ENCODE peak calls at places on chromosomes 3 and 15, in five cellular contexts. One of them, this sample, is unnamed.

GRCh38 chr15:67290319-67290718 is 35.7 kb downstream of the IQCH start:
- DNase-seq in mammary epithelial cell: peak
- DNase-seq in AG08395: no peak
- DNase-seq in skeletal muscle cell: no peak
- DNase-seq in NCI-H1105: no peak
- DNase-seq in this sample: no peak

GRCh38 chr15:43144512-43144911 is 11.1 kb downstream of the TMEM62 start:
- DNase-seq in mammary epithelial cell: no peak
- DNase-seq in AG08395: no peak
- DNase-seq in skeletal muscle cell: no peak
- DNase-seq in NCI-H1105: no peak
- DNase-seq in this sample: no peak

GRCh38 chr3:172924546-172924945 is 174.0 kb downstream of the ECT2 start:
- DNase-seq in mammary epithelial cell: no peak
- DNase-seq in AG08395: no peak
- DNase-seq in skeletal muscle cell: no peak
- DNase-seq in NCI-H1105: no peak
- DNase-seq in this sample: no peak

GRCh38 chr3:187567741-187568140 is 102.5 kb downstream of the SST start:
- DNase-seq in mammary epithelial cell: peak
- DNase-seq in AG08395: peak
- DNase-seq in skeletal muscle cell: no peak
- DNase-seq in NCI-H1105: no peak
- DNase-seq in this sample: peak

GRCh38 chr3:172102123-172102882 is 62.9 kb downstream of the FNDC3B start:
- DNase-seq in mammary epithelial cell: no peak
- DNase-seq in AG08395: no peak
- DNase-seq in skeletal muscle cell: no peak
- DNase-seq in NCI-H1105: no peak
- DNase-seq in this sample: no peak

GRCh38 chr3:14166877-14167605 is 11.4 kb downstream of the XPC start:
- DNase-seq in mammary epithelial cell: peak
- DNase-seq in AG08395: no peak
- DNase-seq in skeletal muscle cell: peak
- DNase-seq in NCI-H1105: no peak
- DNase-seq in this sample: no peak

GRCh38 chr3:78258798-78259197 is 1218.9 kb downstream of the ROBO2 start:
- DNase-seq in mammary epithelial cell: no peak
- DNase-seq in AG08395: peak
- DNase-seq in skeletal muscle cell: peak
- DNase-seq in NCI-H1105: no peak
- DNase-seq in this sample: peak

GRCh38 chr3:52433328-52434060 is 11.4 kb downstream of the SEMA3G start:
- DNase-seq in mammary epithelial cell: no peak
- DNase-seq in AG08395: no peak
- DNase-seq in skeletal muscle cell: no peak
- DNase-seq in NCI-H1105: no peak
- DNase-seq in this sample: no peak

GRCh38 chr15:62112051-62112450 is 45.3 kb downstream of the C2CD4A start:
- DNase-seq in mammary epithelial cell: peak
- DNase-seq in AG08395: no peak
- DNase-seq in skeletal muscle cell: no peak
- DNase-seq in NCI-H1105: no peak
- DNase-seq in this sample: no peak

GRCh38 chr3:86969500-86970189 is 21.3 kb downstream of the VGLL3 start:
- DNase-seq in mammary epithelial cell: peak
- DNase-seq in AG08395: peak
- DNase-seq in skeletal muscle cell: no peak
- DNase-seq in NCI-H1105: no peak
- DNase-seq in this sample: no peak

GRCh38 chr3:100912571-100912970 is 80.7 kb downstream of the ABI3BP start:
- DNase-seq in mammary epithelial cell: no peak
- DNase-seq in AG08395: no peak
- DNase-seq in skeletal muscle cell: no peak
- DNase-seq in NCI-H1105: no peak
- DNase-seq in this sample: no peak

GRCh38 chr3:4756060-4756775 is 223.0 kb upstream of the BHLHE40 start:
- DNase-seq in mammary epithelial cell: no peak
- DNase-seq in AG08395: no peak
- DNase-seq in skeletal muscle cell: no peak
- DNase-seq in NCI-H1105: no peak
- DNase-seq in this sample: no peak

GRCh38 chr3:65596511-65597224 is 442.1 kb downstream of the MAGI1 start:
- DNase-seq in mammary epithelial cell: no peak
- DNase-seq in AG08395: no peak
- DNase-seq in skeletal muscle cell: no peak
- DNase-seq in NCI-H1105: peak
- DNase-seq in this sample: no peak

GRCh38 chr3:176795897-176796296 is 401.4 kb downstream of the TBL1XR1 start:
- DNase-seq in mammary epithelial cell: no peak
- DNase-seq in AG08395: no peak
- DNase-seq in skeletal muscle cell: no peak
- DNase-seq in NCI-H1105: no peak
- DNase-seq in this sample: no peak

GRCh38 chr3:88988906-88989305 is 118.5 kb upstream of the EPHA3 start:
- DNase-seq in mammary epithelial cell: peak
- DNase-seq in AG08395: no peak
- DNase-seq in skeletal muscle cell: no peak
- DNase-seq in NCI-H1105: no peak
- DNase-seq in this sample: no peak

GRCh38 chr3:29064085-29064484 is 216.8 kb upstream of the RBMS3 start:
- DNase-seq in mammary epithelial cell: peak
- DNase-seq in AG08395: peak
- DNase-seq in skeletal muscle cell: peak
- DNase-seq in NCI-H1105: no peak
- DNase-seq in this sample: no peak

GRCh38 chr3:14879161-14879888 is 60.6 kb downstream of the FGD5 start:
- DNase-seq in mammary epithelial cell: no peak
- DNase-seq in AG08395: no peak
- DNase-seq in skeletal muscle cell: no peak
- DNase-seq in NCI-H1105: no peak
- DNase-seq in this sample: no peak